ENCODE peak calls at places on chromosomes 7 and 10, in eight cellular contexts. N is hepatocyte; X is PC-9; Y is CD8-positive, alpha-beta T cell; L is astrocyte; D is keratinocyte; W is body of pancreas; E is H9. V is an unnamed sample. For H3K4me1 and H3K27me3, the result is how much of the 10 kb centered on the place peaks cover.

GRCh38 chr10:70540089-70540788 is 61.7 kb downstream of the PALD1 start:
- DNase-seq in N (peak), X (no peak), Y (no peak), L (no peak), D (no peak), W (peak), E (peak), V (no peak)

GRCh38 chr7:18495412-18496335 is at the start of gene HDAC9:
- DNase-seq in N (peak), X (no peak), Y (no peak), L (peak), D (no peak), W (peak), E (peak), V (no peak)

GRCh38 chr7:34165927-34166550 is 260.7 kb downstream of the BMPER start:
- DNase-seq in N (peak), X (no peak), Y (no peak), L (peak), D (no peak), W (no peak), E (no peak), V (no peak)

GRCh38 chr10:125064681-125065492 is 95.5 kb downstream of the CTBP2 start:
- DNase-seq in N (peak), X (peak), Y (peak), L (peak), D (peak), W (peak), E (no peak), V (peak)

GRCh38 chr7:129774359-129774758 is 162.8 kb downstream of the NRF1 start:
- DNase-seq in N (no peak), X (no peak), Y (no peak), L (no peak), D (no peak), W (no peak), E (peak), V (no peak)

GRCh38 chr10:6195891-6196290 is 6.8 kb upstream of the PFKFB3 start:
- DNase-seq in N (no peak), X (no peak), Y (no peak), L (no peak), D (no peak), W (peak), E (no peak), V (no peak)

GRCh38 chr10:17923728-17924127 is 28.0 kb upstream of the SLC39A12 start:
- DNase-seq in N (peak), X (peak), Y (no peak), L (peak), D (peak), W (peak), E (no peak), V (no peak)

GRCh38 chr7:153397906-153398305 is 638.4 kb downstream of the ACTR3B start:
- DNase-seq in N (no peak), X (no peak), Y (no peak), L (no peak), D (no peak), W (no peak), E (no peak), V (no peak)

GRCh38 chr10:110912374-110912773 is 6.6 kb downstream of the BBIP1 start:
- DNase-seq in N (no peak), X (no peak), Y (no peak), L (peak), D (no peak), W (no peak), E (no peak), V (no peak)

GRCh38 chr7:30984359-30985107 is 20.8 kb downstream of the GHRHR start:
- DNase-seq in N (no peak), X (peak), Y (no peak), L (peak), D (no peak), W (no peak), E (peak), V (no peak)

GRCh38 chr10:57864789-57865676 is 402.7 kb downstream of the IPMK start:
- DNase-seq in N (peak), X (peak), Y (no peak), L (no peak), D (no peak), W (peak), E (no peak), V (peak)

GRCh38 chr10:48577158-48577557 is 27.7 kb downstream of the ARHGAP22 start:
- DNase-seq in N (no peak), X (no peak), Y (no peak), L (no peak), D (no peak), W (peak), E (peak), V (no peak)

GRCh38 chr7:31785081-31785480 is 98.1 kb downstream of the PPP1R17 start:
- DNase-seq in N (no peak), X (no peak), Y (no peak), L (no peak), D (no peak), W (no peak), E (no peak), V (no peak)

GRCh38 chr10:114632869-114633715 is 25.0 kb downstream of the ABLIM1 start:
- DNase-seq in N (peak), X (peak), Y (no peak), L (peak), D (peak), W (peak), E (no peak), V (peak)

GRCh38 chr7:101940830-101941229 is 123.4 kb downstream of the CUX1 start:
- DNase-seq in N (peak), X (no peak), Y (no peak), L (no peak), D (no peak), W (peak), E (peak), V (no peak)

GRCh38 chr7:47817922-47818321 is 130.3 kb downstream of the PKD1L1 start:
- DNase-seq in N (no peak), X (no peak), Y (no peak), L (no peak), D (no peak), W (no peak), E (no peak), V (no peak)

GRCh38 chr10:19767876-19768275 is 48.4 kb upstream of the PLXDC2 start:
- DNase-seq in N (no peak), X (no peak), Y (no peak), L (no peak), D (no peak), W (no peak), E (peak), V (peak)

GRCh38 chr7:90459888-90460287 is 9.6 kb upstream of the PTTG1IP2 start:
- DNase-seq in N (no peak), X (no peak), Y (no peak), L (no peak), D (no peak), W (no peak), E (no peak), V (no peak)

GRCh38 chr7:86904949-86905834 is 154.3 kb downstream of the ELAPOR2 start:
- DNase-seq in N (peak), X (peak), Y (no peak), L (no peak), D (no peak), W (peak), E (no peak), V (peak)

GRCh38 chr7:73521636-73522080 is 435 bp downstream of the BAZ1B start:
- DNase-seq in N (peak), X (no peak), Y (no peak), L (peak), D (no peak), W (no peak), E (peak), V (no peak)

GRCh38 chr10:72000073-72001025 is 36.2 kb downstream of the CHST3 start:
- DNase-seq in N (no peak), X (no peak), Y (no peak), L (no peak), D (no peak), W (no peak), E (no peak), V (no peak)

GRCh38 chr7:142608630-142609029 is 140.6 kb upstream of the PRSS1 start:
- DNase-seq in N (no peak), X (peak), Y (no peak), L (no peak), D (no peak), W (no peak), E (no peak), V (no peak)

GRCh38 chr7:121371367-121371766 is 24.7 kb downstream of the FAM3C start:
- DNase-seq in N (no peak), X (no peak), Y (no peak), L (no peak), D (no peak), W (no peak), E (no peak), V (no peak)

GRCh38 chr10:22617516-22617915 is 96.9 kb downstream of the PIP4K2A start:
- DNase-seq in N (no peak), X (no peak), Y (no peak), L (no peak), D (no peak), W (no peak), E (no peak), V (no peak)
- H3K4me1 ChIP-seq in N (under half), X (under half), Y (half or more), L (under half), D (under half), W (under half), E (under half), V (half or more)

GRCh38 chr10:103493362-103493871 is at the start of gene NEURL1:
- DNase-seq in N (peak), X (no peak), Y (no peak), L (no peak), D (no peak), W (no peak), E (peak), V (no peak)
- H3K27me3 ChIP-seq in N (under half), X (under half), Y (under half), L (half or more), D (under half), W (under half), E (under half), V (under half)

GRCh38 chr7:55191926-55192692 is 173.0 kb upstream of the LANCL2 start:
- DNase-seq in N (no peak), X (no peak), Y (no peak), L (no peak), D (no peak), W (no peak), E (peak), V (no peak)
- TF ChIP-seq CTCF in N (no peak), X (no peak), Y (no peak), L (peak), D (no peak), W (no peak), E (no peak), V (no peak)

DNA sequence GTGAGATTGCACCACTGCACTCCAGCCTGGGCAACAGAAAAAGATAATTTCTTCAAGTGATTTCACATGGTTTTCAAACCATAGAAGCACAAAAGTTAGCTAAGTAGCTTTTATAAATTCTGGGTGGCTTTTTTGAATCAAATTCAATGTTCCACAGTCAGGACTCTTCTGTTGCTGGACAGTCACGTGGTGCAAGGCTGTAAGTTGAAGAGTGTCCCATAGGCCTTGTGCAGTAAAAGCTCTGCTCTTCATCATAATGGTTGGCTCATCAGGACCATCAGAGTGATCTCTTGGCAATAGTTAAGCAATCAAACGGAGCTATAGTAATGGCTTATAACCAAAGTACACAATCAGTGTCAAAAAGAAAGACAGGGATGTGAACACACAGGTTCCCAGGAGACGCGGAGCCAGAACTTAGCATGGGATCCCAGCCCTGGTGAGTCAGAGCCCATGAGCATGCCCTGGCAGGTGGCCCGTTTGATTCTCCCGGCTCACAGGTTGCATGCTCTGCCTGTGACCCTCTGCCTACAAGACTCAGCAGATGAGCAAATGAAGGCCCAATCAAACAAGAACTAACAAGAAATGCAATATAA is 10.8 kb upstream of the GPNMB start:
- DNase-seq in N (no peak), X (no peak), Y (no peak), L (peak), D (peak), W (no peak), E (no peak), V (no peak)
- H3K4me1 ChIP-seq in N (under half), X (under half), Y (under half), L (under half), D (under half), W (under half), E (under half), V (under half)

GRCh38 chr7:35252584-35252983 is 1.3 kb downstream of the TBX20 start:
- DNase-seq in N (no peak), X (no peak), Y (no peak), L (no peak), D (no peak), W (no peak), E (no peak), V (no peak)
- H3K27me3 ChIP-seq in N (half or more), X (under half), Y (under half), L (half or more), D (half or more), W (under half), E (half or more), V (under half)

DNA sequence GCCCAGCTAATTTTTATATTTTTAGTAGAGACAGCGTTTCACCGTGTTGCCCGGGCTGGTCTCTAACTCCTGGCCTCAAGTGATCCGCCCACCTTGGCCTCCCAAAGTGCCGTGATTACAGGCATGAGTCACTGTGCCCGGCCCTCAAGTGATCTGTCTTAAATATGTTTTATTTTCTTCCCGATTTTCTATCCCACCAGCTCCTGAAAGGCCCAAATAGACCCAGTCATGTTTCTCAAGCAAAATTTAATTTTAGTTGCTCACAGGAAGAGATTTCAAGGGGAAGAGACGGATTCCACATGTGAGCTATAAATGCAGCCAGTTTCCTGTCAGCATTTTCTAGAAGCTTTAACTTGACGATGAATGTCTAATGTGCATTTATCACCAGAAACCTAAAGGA is 12.0 kb downstream of the DENND10 start:
- DNase-seq in N (no peak), X (no peak), Y (no peak), L (no peak), D (no peak), W (no peak), E (no peak), V (no peak)
- TF ChIP-seq CTCF in N (no peak), X (no peak), Y (no peak), L (no peak), D (no peak), W (no peak), E (no peak), V (no peak)

GRCh38 chr7:96061844-96062243 is 260.1 kb downstream of the SLC25A13 start:
- DNase-seq in N (peak), X (no peak), Y (no peak), L (no peak), D (no peak), W (no peak), E (no peak), V (no peak)

GRCh38 chr7:96069361-96069760 is 252.5 kb downstream of the SLC25A13 start:
- DNase-seq in N (no peak), X (no peak), Y (no peak), L (no peak), D (no peak), W (no peak), E (no peak), V (no peak)

DNA sequence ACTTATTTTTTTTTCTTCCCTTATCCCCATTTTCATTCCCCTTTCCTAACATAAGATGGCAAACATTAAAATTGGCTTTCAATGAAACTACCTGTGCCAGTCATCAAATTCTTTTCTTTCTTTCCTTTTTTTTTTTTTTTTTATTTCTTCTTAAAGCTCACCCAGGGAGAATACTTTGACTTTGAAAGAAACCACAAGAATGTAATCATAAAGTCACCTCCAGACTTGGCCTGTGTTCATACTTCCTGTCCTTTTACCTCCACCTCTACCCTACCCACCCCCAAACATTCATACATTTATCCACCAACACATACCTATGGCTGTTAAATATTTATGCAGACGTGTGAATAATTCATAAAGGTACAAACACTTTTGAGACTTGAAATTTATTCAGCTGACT is 254.6 kb downstream of the SLC25A13 start:
- DNase-seq in N (no peak), X (peak), Y (no peak), L (no peak), D (no peak), W (no peak), E (no peak), V (no peak)
- H3K4me1 ChIP-seq in N (under half), X (under half), Y (under half), L (under half), D (under half), W (under half), E (under half), V (under half)

DNA sequence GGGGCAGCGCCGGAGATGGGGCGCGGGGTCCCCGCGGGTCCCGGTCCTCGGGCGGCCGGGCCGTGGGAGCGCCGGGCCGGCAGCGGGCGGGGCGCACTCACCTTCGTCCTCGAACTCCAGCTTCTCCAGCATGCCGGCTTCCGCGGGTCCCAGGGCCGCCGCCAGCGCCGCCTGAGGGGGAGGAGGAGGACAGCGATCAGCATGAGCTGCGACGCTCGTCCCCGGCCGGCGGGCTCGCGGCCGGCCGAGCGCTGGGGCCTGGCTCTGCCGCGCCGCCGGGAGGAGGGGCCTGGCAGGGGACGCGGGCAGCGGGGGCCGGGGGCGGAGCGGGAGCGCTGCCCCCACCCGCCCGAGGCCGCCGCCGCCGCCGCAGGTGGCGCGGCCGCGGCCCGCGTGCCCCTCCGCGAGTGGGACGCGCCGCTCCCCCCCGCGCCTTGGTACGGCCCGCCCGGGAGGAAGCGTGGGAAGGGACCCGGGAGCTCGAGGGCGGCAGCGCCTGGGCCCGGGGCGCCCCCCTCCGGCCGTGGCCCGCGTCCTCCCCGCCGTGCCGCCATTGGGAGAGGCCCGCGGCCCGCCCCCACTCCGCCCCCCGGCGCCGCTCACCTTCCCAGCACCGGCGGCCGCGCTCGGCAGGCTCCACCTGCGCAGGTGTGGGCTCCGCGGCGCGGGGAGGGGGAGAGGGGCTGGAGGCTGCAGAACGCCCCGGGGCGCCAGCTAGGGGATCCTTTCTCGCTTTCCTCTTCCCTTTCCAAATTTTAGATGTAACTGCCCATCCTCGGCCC is 112.5 kb upstream of the RHEB start:
- DNase-seq in N (peak), X (peak), Y (peak), L (peak), D (no peak), W (peak), E (peak), V (peak)
- H3K27me3 ChIP-seq in N (under half), X (under half), Y (under half), L (under half), D (under half), W (under half), E (under half), V (under half)

GRCh38 chr7:107691713-107692112 is 31.1 kb downstream of the SLC26A4 start:
- DNase-seq in N (no peak), X (no peak), Y (no peak), L (peak), D (no peak), W (no peak), E (no peak), V (no peak)

GRCh38 chr7:107689553-107689952 is 28.9 kb downstream of the SLC26A4 start:
- DNase-seq in N (no peak), X (no peak), Y (no peak), L (no peak), D (no peak), W (no peak), E (no peak), V (no peak)

GRCh38 chr7:107690084-107690483 is 29.5 kb downstream of the SLC26A4 start:
- DNase-seq in N (no peak), X (no peak), Y (no peak), L (no peak), D (no peak), W (no peak), E (no peak), V (no peak)

GRCh38 chr7:107692501-107692900 is 31.9 kb downstream of the SLC26A4 start:
- DNase-seq in N (no peak), X (no peak), Y (no peak), L (peak), D (no peak), W (no peak), E (no peak), V (no peak)

DNA sequence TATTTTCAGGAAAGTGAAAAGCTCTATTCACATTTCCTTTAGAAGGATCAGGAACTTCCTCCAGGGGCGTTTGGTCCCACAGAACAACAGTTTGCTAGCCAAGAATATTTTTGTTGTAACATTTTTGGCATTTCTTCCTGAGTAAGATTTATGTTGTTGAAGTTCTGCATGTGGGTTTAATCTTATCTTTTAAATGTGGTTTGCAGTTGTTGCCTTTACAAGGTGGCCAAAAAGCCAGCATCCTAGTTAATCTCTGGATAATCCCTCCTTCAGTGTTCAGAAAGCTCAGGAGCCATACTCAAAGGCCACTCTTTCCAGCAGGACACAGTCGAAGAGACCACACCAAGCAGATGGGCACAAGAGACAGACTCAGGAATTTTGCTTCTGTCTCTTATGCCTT is 30.0 kb downstream of the SLC26A4 start:
- DNase-seq in N (no peak), X (no peak), Y (no peak), L (peak), D (no peak), W (no peak), E (no peak), V (no peak)
- TF ChIP-seq CTCF in N (no peak), X (no peak), Y (no peak), L (no peak), D (no peak), W (no peak), E (no peak), V (no peak)